ENCODE peak calls at places on chromosome 4, in ten cellular contexts. G is ovary, X is sigmoid colon, V is HepG2, N is H1, A is tibial nerve, L is A549, J is K562, B is SK-N-SH, W is upper lobe of left lung. R is an unnamed sample.

GRCh38 chr4:144985536-144985935 is 112.5 kb downstream of the ANAPC10 start:
- DNase-seq in G (no peak), X (no peak), V (no peak), N (no peak), A (no peak), L (no peak), J (no peak), B (no peak), W (no peak), R (no peak)

GRCh38 chr4:6548201-6548881 is 26.6 kb upstream of the MAN2B2 start:
- DNase-seq in G (peak), X (no peak), V (peak), N (peak), A (no peak), L (peak), J (peak), B (peak), W (no peak), R (no peak)

GRCh38 chr4:78569291-78569821 is 17.8 kb downstream of the ANXA3 start:
- DNase-seq in G (no peak), X (no peak), V (peak), N (no peak), A (no peak), L (peak), J (no peak), B (no peak), W (no peak), R (no peak)

GRCh38 chr4:44984083-44984482 is 257.7 kb upstream of the GNPDA2 start:
- DNase-seq in G (no peak), X (no peak), V (no peak), N (no peak), A (no peak), L (no peak), J (no peak), B (no peak), W (no peak), R (no peak)

GRCh38 chr4:186105721-186106335 is 1.3 kb downstream of the FAM149A start:
- DNase-seq in G (no peak), X (no peak), V (no peak), N (no peak), A (no peak), L (no peak), J (no peak), B (peak), W (no peak), R (no peak)

GRCh38 chr4:113783289-113783688 is 21.8 kb upstream of the CAMK2D start:
- DNase-seq in G (no peak), X (no peak), V (no peak), N (no peak), A (no peak), L (no peak), J (no peak), B (no peak), W (no peak), R (no peak)

GRCh38 chr4:114921191-114921590 is 192.2 kb downstream of the NDST4 start:
- DNase-seq in G (no peak), X (no peak), V (no peak), N (no peak), A (no peak), L (no peak), J (no peak), B (no peak), W (no peak), R (no peak)

GRCh38 chr4:47615385-47615784 is 130.3 kb downstream of the ATP10D start:
- DNase-seq in G (no peak), X (no peak), V (no peak), N (no peak), A (no peak), L (no peak), J (no peak), B (no peak), W (no peak), R (no peak)

GRCh38 chr4:87236851-87237250 is 16.4 kb upstream of the KLHL8 start:
- DNase-seq in G (no peak), X (no peak), V (peak), N (no peak), A (no peak), L (no peak), J (no peak), B (no peak), W (no peak), R (no peak)

GRCh38 chr4:24988776-24989175 is 42.0 kb downstream of the LGI2 start:
- DNase-seq in G (no peak), X (no peak), V (peak), N (peak), A (no peak), L (peak), J (no peak), B (no peak), W (no peak), R (no peak)

GRCh38 chr4:10584042-10584441 is 100.5 kb downstream of the CLNK start:
- DNase-seq in G (no peak), X (no peak), V (peak), N (no peak), A (no peak), L (no peak), J (no peak), B (no peak), W (no peak), R (no peak)

GRCh38 chr4:96638132-96638531 is 798.2 kb downstream of the PDHA2 start:
- DNase-seq in G (no peak), X (no peak), V (no peak), N (no peak), A (no peak), L (no peak), J (no peak), B (no peak), W (no peak), R (no peak)

GRCh38 chr4:107278791-107279481 is 242.8 kb upstream of the DKK2 start:
- DNase-seq in G (no peak), X (no peak), V (peak), N (no peak), A (no peak), L (no peak), J (no peak), B (no peak), W (no peak), R (no peak)
- TF ChIP-seq EP300 in G (no peak), X (no peak), V (no peak), N (no peak), A (no peak), L (no peak), J (no peak), B (no peak), W (no peak), R (no peak)

GRCh38 chr4:153126137-153126536 is 78.1 kb upstream of the TRIM2 start:
- DNase-seq in G (no peak), X (no peak), V (no peak), N (no peak), A (no peak), L (no peak), J (no peak), B (no peak), W (no peak), R (no peak)

GRCh38 chr4:153127773-153128494 is 76.3 kb upstream of the TRIM2 start:
- DNase-seq in G (peak), X (peak), V (peak), N (peak), A (peak), L (peak), J (peak), B (peak), W (peak), R (peak)

GRCh38 chr4:153137168-153137567 is 67.1 kb upstream of the TRIM2 start:
- DNase-seq in G (peak), X (no peak), V (no peak), N (no peak), A (no peak), L (peak), J (no peak), B (no peak), W (no peak), R (no peak)

DNA sequence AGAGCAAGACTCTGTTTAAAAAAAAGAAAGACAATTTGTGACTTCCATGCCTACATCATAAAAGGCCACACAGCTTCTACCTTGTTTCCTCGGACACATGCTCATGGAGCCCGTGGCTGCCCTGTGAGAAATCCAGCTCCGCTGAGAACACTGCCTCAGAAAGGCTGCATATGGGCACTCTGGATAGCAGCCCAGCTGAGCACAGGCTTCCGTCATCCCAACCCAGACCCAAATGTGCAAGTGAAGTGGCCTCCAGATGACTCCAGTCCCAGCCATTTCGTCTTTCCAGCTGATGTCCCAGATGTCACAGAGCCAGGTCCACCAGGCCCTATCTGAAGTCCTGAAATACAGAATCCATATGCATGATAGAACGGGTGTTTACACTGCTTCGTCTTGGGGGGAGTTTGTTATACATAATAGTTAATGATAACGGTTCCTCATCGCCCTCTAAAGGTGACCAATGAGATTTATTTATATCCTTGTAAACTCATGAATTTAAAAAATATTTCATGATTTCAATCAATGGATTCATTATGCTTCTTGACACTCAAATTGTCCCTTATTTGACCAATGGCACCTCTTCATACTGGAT is 72.7 kb upstream of the TRIM2 start:
- DNase-seq in G (no peak), X (no peak), V (no peak), N (no peak), A (no peak), L (no peak), J (no peak), B (no peak), W (no peak), R (no peak)
- TF ChIP-seq EP300 in G (no peak), X (no peak), V (no peak), N (no peak), A (no peak), L (no peak), J (no peak), B (no peak), W (no peak), R (no peak)

GRCh38 chr4:56220261-56220660 is 167.0 kb downstream of the AASDH start:
- DNase-seq in G (no peak), X (no peak), V (no peak), N (no peak), A (no peak), L (no peak), J (no peak), B (no peak), W (no peak), R (no peak)
- TF ChIP-seq EP300 in G (no peak), X (no peak), V (no peak), N (no peak), A (no peak), L (no peak), J (no peak), B (no peak), W (no peak), R (no peak)

GRCh38 chr4:88341227-88342192 is 37.1 kb upstream of the HERC6 start:
- DNase-seq in G (peak), X (peak), V (peak), N (no peak), A (no peak), L (peak), J (no peak), B (no peak), W (no peak), R (no peak)
- TF ChIP-seq EP300 in G (no peak), X (no peak), V (no peak), N (no peak), A (peak), L (no peak), J (no peak), B (no peak), W (no peak), R (no peak)

GRCh38 chr4:149784018-149784417 is 31.6 kb downstream of the IQCM start:
- DNase-seq in G (no peak), X (no peak), V (no peak), N (no peak), A (no peak), L (no peak), J (no peak), B (no peak), W (no peak), R (no peak)

GRCh38 chr4:149785686-149786431 is 29.8 kb downstream of the IQCM start:
- DNase-seq in G (no peak), X (no peak), V (no peak), N (peak), A (no peak), L (no peak), J (no peak), B (no peak), W (no peak), R (no peak)

DNA sequence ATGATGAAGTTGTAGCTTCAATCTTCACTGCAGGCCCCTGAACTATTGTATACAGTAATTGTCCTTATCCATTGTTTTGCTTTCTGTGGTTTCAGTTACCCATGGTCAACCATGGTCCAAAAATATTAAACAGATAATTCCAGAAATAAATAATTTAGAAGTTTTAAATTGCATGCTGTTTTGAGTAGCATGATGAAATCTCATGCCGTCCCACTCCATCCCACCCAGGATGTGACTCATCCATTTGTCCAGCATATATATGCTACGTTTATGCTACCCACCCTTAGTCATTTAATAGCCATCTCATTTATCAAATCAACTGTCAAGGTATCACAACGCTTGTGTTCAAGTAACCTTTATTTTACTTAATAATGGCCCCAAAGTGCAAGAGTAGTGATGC is 34.5 kb downstream of the IQCM start:
- DNase-seq in G (no peak), X (no peak), V (no peak), N (no peak), A (no peak), L (no peak), J (no peak), B (no peak), W (no peak), R (no peak)
- TF ChIP-seq EP300 in G (no peak), X (no peak), V (no peak), N (no peak), A (no peak), L (no peak), J (no peak), B (no peak), W (no peak), R (no peak)

GRCh38 chr4:74675673-74676279 is 118.5 kb downstream of the BTC start:
- DNase-seq in G (no peak), X (no peak), V (peak), N (no peak), A (no peak), L (peak), J (peak), B (peak), W (no peak), R (no peak)
- TF ChIP-seq EP300 in G (no peak), X (no peak), V (no peak), N (no peak), A (no peak), L (no peak), J (no peak), B (no peak), W (no peak), R (no peak)

GRCh38 chr4:74531952-74532794 is 87.2 kb downstream of the AREG start:
- DNase-seq in G (no peak), X (no peak), V (peak), N (peak), A (no peak), L (peak), J (peak), B (peak), W (no peak), R (no peak)
- TF ChIP-seq EP300 in G (no peak), X (no peak), V (no peak), N (no peak), A (no peak), L (no peak), J (peak), B (no peak), W (no peak), R (no peak)

GRCh38 chr4:19375405-19375804 is 876.3 kb upstream of the SLIT2 start:
- DNase-seq in G (no peak), X (no peak), V (no peak), N (no peak), A (no peak), L (no peak), J (no peak), B (no peak), W (no peak), R (no peak)
- TF ChIP-seq EP300 in G (no peak), X (no peak), V (no peak), N (no peak), A (no peak), L (no peak), J (no peak), B (no peak), W (no peak), R (no peak)

R was measured in esophagus muscularis mucosa.